ENCODE peak calls at places on chromosomes 6 and 20, in eight cellular contexts. E is fibroblast of lung, W is hepatocyte, K is osteoblast, U is IMR-90, F is neural progenitor cell, J is A549, Y is H9. O is an unnamed sample.

GRCh38 chr6:79073888-79074287 is 4.2 kb downstream of the PHIP start:
- DNase-seq in E (no peak), W (no peak), K (no peak), U (no peak), F (no peak), J (no peak), Y (no peak), O (no peak)

GRCh38 chr6:57432162-57432561 is 114.7 kb downstream of the PRIM2 start:
- DNase-seq in E (peak; percentile 75), W (no peak), K (no peak), U (peak; percentile 82), F (no peak), J (no peak), Y (no peak), O (no peak)

GRCh38 chr20:22623211-22623610 is 38.8 kb upstream of the FOXA2 start:
- DNase-seq in E (no peak), W (no peak), K (no peak), U (peak; percentile 0), F (no peak), J (no peak), Y (no peak), O (no peak)

GRCh38 chr6:154638369-154638768 is 94.8 kb upstream of the SCAF8 start:
- DNase-seq in E (peak; percentile 85), W (no peak), K (peak; percentile 72), U (peak; percentile 33), F (no peak), J (no peak), Y (no peak), O (no peak)

GRCh38 chr20:63682384-63683139 is 13.9 kb upstream of the TNFRSF6B start:
- DNase-seq in E (peak; percentile 99), W (peak; percentile 81), K (peak; percentile 99), U (peak; percentile 98), F (no peak), J (peak; percentile 87), Y (no peak), O (no peak)

GRCh38 chr6:6405031-6405430 is 84.6 kb upstream of the F13A1 start:
- DNase-seq in E (no peak), W (peak; percentile 24), K (no peak), U (no peak), F (no peak), J (no peak), Y (no peak), O (no peak)

GRCh38 chr6:118542184-118542952 is 5.7 kb upstream of the PLN start:
- DNase-seq in E (peak; percentile 100), W (no peak), K (peak; percentile 5), U (peak; percentile 85), F (no peak), J (no peak), Y (no peak), O (no peak)

GRCh38 chr6:16759181-16759645 is 2.0 kb downstream of the ATXN1 start:
- DNase-seq in E (peak; percentile 47), W (peak; percentile 13), K (no peak), U (no peak), F (peak; percentile 15), J (no peak), Y (no peak), O (no peak)

GRCh38 chr6:170124150-170124549 is 166.7 kb downstream of the DLL1 start:
- DNase-seq in E (no peak), W (no peak), K (no peak), U (no peak), F (no peak), J (no peak), Y (no peak), O (no peak)

GRCh38 chr20:38007526-38007925 is 25.7 kb downstream of the TTI1 start:
- DNase-seq in E (no peak), W (no peak), K (no peak), U (no peak), F (no peak), J (no peak), Y (no peak), O (no peak)

GRCh38 chr6:131532476-131533108 is 40.4 kb upstream of the ARG1 start:
- DNase-seq in E (no peak), W (no peak), K (peak; percentile 66), U (peak; percentile 4), F (no peak), J (no peak), Y (no peak), O (no peak)

GRCh38 chr20:21202284-21202683 is 76.4 kb downstream of the KIZ start:
- DNase-seq in E (peak; percentile 87), W (no peak), K (no peak), U (peak; percentile 43), F (no peak), J (no peak), Y (no peak), O (no peak)

GRCh38 chr6:43951063-43951755 is 176.0 kb downstream of the MRPL14 start:
- DNase-seq in E (no peak), W (peak; percentile 85), K (peak; percentile 68), U (no peak), F (peak; percentile 86), J (no peak), Y (peak; percentile 91), O (peak; percentile 28)

GRCh38 chr6:157033428-157034140 is 256.4 kb downstream of the ARID1B start:
- DNase-seq in E (no peak), W (no peak), K (no peak), U (peak; percentile 30), F (no peak), J (no peak), Y (no peak), O (no peak)

GRCh38 chr20:59812286-59813125 is 120.9 kb downstream of the SYCP2 start:
- DNase-seq in E (no peak), W (no peak), K (no peak), U (no peak), F (no peak), J (no peak), Y (peak; percentile 6), O (no peak)

GRCh38 chr20:23492292-23492691 is 1.4 kb downstream of the CST8 start:
- DNase-seq in E (no peak), W (no peak), K (no peak), U (no peak), F (no peak), J (no peak), Y (no peak), O (no peak)

GRCh38 chr20:54323227-54323734 is 115.4 kb downstream of the PFDN4 start:
- DNase-seq in E (no peak), W (no peak), K (no peak), U (no peak), F (no peak), J (no peak), Y (no peak), O (no peak)

GRCh38 chr6:73516712-73517489 is 3.9 kb downstream of the EEF1A1 start:
- DNase-seq in E (no peak), W (no peak), K (no peak), U (peak; percentile 14), F (no peak), J (no peak), Y (no peak), O (peak; percentile 14)

GRCh38 chr6:136719280-136720044 is 72.8 kb downstream of the MAP3K5 start:
- DNase-seq in E (no peak), W (no peak), K (no peak), U (peak; percentile 16), F (peak; percentile 5), J (no peak), Y (no peak), O (peak; percentile 68)

GRCh38 chr6:170371588-170371987 is 65.0 kb downstream of the FAM120B start:
- DNase-seq in E (no peak), W (no peak), K (no peak), U (peak; percentile 5), F (peak; percentile 35), J (no peak), Y (peak; percentile 73), O (no peak)

GRCh38 chr6:40477246-40478126 is 109.7 kb downstream of the LRFN2 start:
- DNase-seq in E (no peak), W (peak; percentile 48), K (no peak), U (no peak), F (peak; percentile 52), J (no peak), Y (peak; percentile 74), O (no peak)

GRCh38 chr6:114879719-114880118 is 536.9 kb upstream of the HS3ST5 start:
- DNase-seq in E (no peak), W (no peak), K (no peak), U (no peak), F (no peak), J (no peak), Y (no peak), O (no peak)
- TF ChIP-seq CTCF in E (no peak), W (no peak), K (no peak), U (no peak), F (no peak), J (no peak), Y (no peak), O (no peak)

DNA sequence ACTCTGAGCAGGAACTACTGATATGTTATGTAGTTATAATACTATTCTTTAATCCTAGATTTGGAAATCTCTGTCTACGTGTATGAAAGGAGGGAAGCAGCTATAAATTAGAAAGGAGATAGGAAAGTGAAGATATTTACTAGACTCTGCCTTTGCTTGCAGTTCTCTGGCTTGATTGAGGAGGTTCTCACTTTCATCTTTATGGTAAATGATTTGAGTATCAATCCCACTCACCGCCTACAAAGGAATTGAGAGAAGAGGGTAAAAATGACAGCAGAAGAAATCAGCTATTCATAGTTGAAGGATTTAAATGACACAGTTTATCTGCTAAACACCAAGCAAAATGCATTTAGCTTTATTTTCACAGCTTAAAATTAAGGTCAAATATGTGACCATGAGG is 67.3 kb downstream of the FAM229B start:
- DNase-seq in E (peak; percentile 40), W (no peak), K (no peak), U (no peak), F (no peak), J (no peak), Y (no peak), O (no peak)
- H3K4me1 ChIP-seq in E (peaks cover 27% of the 10 kb centered on the region), W (no peaks in the 10 kb centered on the region), K (peaks cover 6% of the 10 kb centered on the region), U (peaks cover 14% of the 10 kb centered on the region), F (no peaks in the 10 kb centered on the region), J (peaks cover 8% of the 10 kb centered on the region), Y (no peaks in the 10 kb centered on the region), O (no peaks in the 10 kb centered on the region)

GRCh38 chr20:36835453-36836198 is 40.3 kb upstream of the TLDC2 start:
- DNase-seq in E (peak; percentile 95), W (peak; percentile 96), K (peak; percentile 99), U (peak; percentile 96), F (peak; percentile 95), J (peak; percentile 98), Y (peak; percentile 97), O (peak; percentile 93)
- H3K4me2 ChIP-seq in E (peak overlapping the region; percentile 75), W (peak overlapping the region; percentile 69), K (peak overlapping the region; percentile 70), U (peak overlapping the region; percentile 47), F (peak overlapping the region; percentile 52), J (peak overlapping the region; percentile 93), Y (peak overlapping the region; percentile 37), O (peak overlapping the region; percentile 81)

GRCh38 chr6:111605100-111605748 is 454 bp downstream of the TRAF3IP2 start:
- DNase-seq in E (peak; percentile 84), W (peak; percentile 72), K (no peak), U (peak; percentile 86), F (peak; percentile 72), J (peak; percentile 31), Y (peak; percentile 72), O (peak; percentile 68)

GRCh38 chr6:111609827-111610526 is 4.3 kb upstream of the TRAF3IP2 start:
- DNase-seq in E (no peak), W (no peak), K (no peak), U (no peak), F (no peak), J (no peak), Y (no peak), O (no peak)

GRCh38 chr6:111604259-111605099 is 1.2 kb downstream of the TRAF3IP2 start:
- DNase-seq in E (peak; percentile 86), W (peak; percentile 51), K (peak; percentile 78), U (peak; percentile 80), F (peak; percentile 44), J (no peak), Y (no peak), O (no peak)

GRCh38 chr6:111606620-111607115 is 990 bp upstream of the TRAF3IP2 start:
- DNase-seq in E (no peak), W (no peak), K (no peak), U (no peak), F (no peak), J (no peak), Y (no peak), O (peak; percentile 29)

GRCh38 chr6:111607279-111607678 is 1.6 kb upstream of the TRAF3IP2 start:
- DNase-seq in E (no peak), W (no peak), K (no peak), U (no peak), F (no peak), J (no peak), Y (no peak), O (no peak)
- TF ChIP-seq CTCF in E (no peak), W (no peak), K (no peak), U (no peak), F (no peak), J (no peak), Y (no peak), O (no peak)